ENCODE peak calls at places on chromosomes 4 and X, in six cellular contexts. J is left lung, Z is SJSA1, I is OCI-LY7, Y is Peyer's patch, K is iPS DF 6.9. N is an unnamed sample.

GRCh38 chr4:17580969-17581368 is 4.0 kb downstream of the LAP3 start:
- DNase-seq in Y (no peak), J (no peak), I (no peak), K (no peak), Z (no peak), N (no peak)

GRCh38 chr4:114364857-114365256 is 233.8 kb upstream of the UGT8 start:
- DNase-seq in K (no peak), Y (no peak), I (no peak), J (no peak), Z (peak; percentile 77), N (no peak)

GRCh38 chr4:78601013-78601412 is 49.4 kb downstream of the ANXA3 start:
- DNase-seq in Z (no peak), Y (no peak), J (no peak), I (no peak), K (no peak), N (no peak)

GRCh38 chr4:7067147-7067522 is 729 bp downstream of the GRPEL1 start:
- DNase-seq in J (no peak), I (no peak), K (no peak), Y (peak; percentile 73), Z (no peak), N (no peak)

GRCh38 chr4:144615182-144615581 is 30.8 kb upstream of the HHIP start:
- DNase-seq in K (no peak), J (no peak), I (no peak), Y (no peak), Z (no peak), N (no peak)

GRCh38 chr4:144650311-144650820 is 4.4 kb downstream of the HHIP start:
- DNase-seq in Z (no peak), J (no peak), I (no peak), Y (no peak), K (no peak), N (no peak)

GRCh38 chr4:77263247-77263646 is 106.2 kb downstream of the CCNG2 start:
- DNase-seq in Z (no peak), Y (no peak), J (no peak), I (no peak), K (no peak), N (no peak)

GRCh38 chr4:113292371-113293042 is 243.1 kb downstream of the ANK2 start:
- DNase-seq in Y (peak; percentile 47), Z (no peak), J (peak; percentile 54), I (no peak), K (peak; percentile 63), N (no peak)

GRCh38 chrX:18377802-18378201 is 23.3 kb upstream of the SCML2 start:
- DNase-seq in Z (no peak), K (no peak), Y (peak; percentile 59), J (no peak), I (peak; percentile 47), N (no peak)

GRCh38 chr4:152590179-152591031 is 54.5 kb upstream of the FBXW7 start:
- DNase-seq in Y (no peak), J (no peak), K (no peak), Z (no peak), I (no peak), N (no peak)

GRCh38 chrX:108468486-108468885 is 28.8 kb downstream of the COL4A5 start:
- DNase-seq in Z (no peak), K (no peak), Y (no peak), J (no peak), I (no peak), N (no peak)

GRCh38 chr4:42397256-42397634 is at the start of gene SHISA3:
- DNase-seq in Z (no peak), J (no peak), I (peak; percentile 29), K (no peak), Y (peak; percentile 52), N (no peak)

GRCh38 chr4:88185916-88186315 is 27.5 kb upstream of the ABCG2 start:
- DNase-seq in K (no peak), Y (no peak), Z (no peak), J (no peak), I (no peak), N (no peak)

GRCh38 chrX:53695901-53696300 is 9.4 kb upstream of the HUWE1 start:
- DNase-seq in Z (no peak), I (no peak), K (no peak), Y (no peak), J (no peak), N (no peak)

GRCh38 chr4:8046925-8047541 is 107.4 kb upstream of the AFAP1 start:
- DNase-seq in Z (no peak), Y (no peak), J (no peak), K (no peak), I (no peak), N (no peak)

GRCh38 chrX:136292656-136293055 is 8.1 kb upstream of the ADGRG4 start:
- DNase-seq in I (no peak), K (no peak), Y (no peak), Z (no peak), J (no peak), N (no peak)

GRCh38 chr4:86050516-86050915 is 309.3 kb downstream of the MAPK10 start:
- DNase-seq in Y (no peak), I (no peak), J (no peak), Z (no peak), K (no peak), N (no peak)

GRCh38 chr4:3204021-3204431 is 44.9 kb upstream of the MSANTD1 start:
- DNase-seq in J (no peak), Y (peak; percentile 56), I (no peak), K (no peak), Z (no peak), N (no peak)
- H3K27ac ChIP-seq in J (no peak overlapping the region), Y (peak overlapping the region; percentile 43), I (no peak overlapping the region), K (no peak overlapping the region), Z (no peak overlapping the region), N (no peak overlapping the region)

GRCh38 chrX:150094996-150095395 is 156.7 kb upstream of the EOLA2 start:
- DNase-seq in J (no peak), Z (no peak), I (no peak), K (no peak), Y (no peak), N (no peak)

GRCh38 chrX:150100261-150100660 is 162.0 kb upstream of the EOLA2 start:
- DNase-seq in K (no peak), Z (no peak), J (no peak), Y (no peak), I (no peak), N (no peak)

GRCh38 chrX:150094375-150094774 is 156.1 kb upstream of the EOLA2 start:
- DNase-seq in J (no peak), K (no peak), Z (no peak), Y (no peak), I (no peak), N (no peak)

GRCh38 chrX:150099316-150099715 is 161.0 kb upstream of the EOLA2 start:
- DNase-seq in Y (no peak), J (no peak), I (no peak), Z (no peak), K (no peak), N (no peak)
- H3K4me1 ChIP-seq in Y (no peaks in the 10 kb centered on the region), J (no peaks in the 10 kb centered on the region), I (no peaks in the 10 kb centered on the region), Z (no peaks in the 10 kb centered on the region), K (no peaks in the 10 kb centered on the region), N (no peaks in the 10 kb centered on the region)

GRCh38 chr4:68406479-68406859 is 40.8 kb upstream of the TMPRSS11E start:
- DNase-seq in I (no peak), K (no peak), J (no peak), Z (no peak), Y (no peak), N (no peak)
- H3K4me3 ChIP-seq in I (no peak overlapping the region), K (peak overlapping the region; percentile 29), J (no peak overlapping the region), Z (no peak overlapping the region), Y (no peak overlapping the region), N (no peak overlapping the region)

DNA sequence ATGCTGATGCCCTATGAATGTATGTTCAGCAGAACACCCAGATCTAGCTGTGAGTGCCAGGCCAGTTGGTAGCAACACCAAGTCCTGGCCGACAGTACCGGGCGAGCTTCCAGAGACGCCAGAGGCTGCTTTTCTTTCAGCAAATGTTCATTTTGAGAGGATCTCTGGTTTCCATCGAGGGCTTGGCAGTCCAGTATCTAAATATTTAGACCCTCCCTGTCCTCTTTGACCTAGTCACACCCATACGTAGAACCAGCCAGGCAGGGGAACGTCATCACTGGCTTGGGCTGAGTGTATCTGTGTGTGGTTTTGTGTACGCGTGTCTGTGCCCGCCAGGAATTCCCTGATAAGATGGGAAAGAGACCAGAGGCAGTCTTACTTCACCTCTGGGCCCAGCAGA is 14.8 kb upstream of the ELF4 start:
- DNase-seq in J (no peak), I (no peak), K (no peak), Z (no peak), Y (no peak), N (no peak)
- H3K27ac ChIP-seq in J (no peak overlapping the region), I (no peak overlapping the region), K (no peak overlapping the region), Z (no peak overlapping the region), Y (peak overlapping the region; percentile 9), N (no peak overlapping the region)

DNA sequence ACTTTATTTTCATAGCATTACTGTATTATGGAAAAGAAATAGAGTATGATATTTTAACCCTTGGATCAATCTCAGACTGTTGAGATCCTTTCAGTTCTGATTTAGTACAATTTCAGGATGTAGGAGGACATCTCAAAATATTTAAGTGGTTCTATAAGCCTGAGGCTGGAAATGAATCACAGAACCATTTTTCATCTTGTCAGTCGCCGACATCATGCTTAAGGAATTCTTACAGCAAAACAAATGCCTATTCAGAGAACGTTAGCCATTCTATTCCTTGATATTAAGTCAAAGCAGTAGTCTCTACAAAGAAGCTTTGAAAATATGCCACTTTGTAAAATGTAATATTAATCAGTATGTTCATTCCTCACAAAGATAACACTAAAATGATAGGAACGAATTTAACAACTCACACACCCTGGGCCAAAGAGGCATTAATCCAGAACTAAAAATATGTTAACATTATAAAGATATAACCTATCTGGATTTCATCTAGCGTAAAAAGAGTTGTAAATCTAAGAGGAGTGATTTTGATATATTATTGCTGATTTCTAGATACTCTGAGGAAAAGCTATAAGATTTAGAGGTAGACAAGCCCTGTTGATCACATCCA is 152.0 kb downstream of the GASK1B start:
- DNase-seq in J (no peak), K (no peak), I (no peak), Y (no peak), Z (no peak), N (no peak)
- H3K4me1 ChIP-seq in J (peaks cover 12% of the 10 kb centered on the region), K (no peaks in the 10 kb centered on the region), I (no peaks in the 10 kb centered on the region), Y (no peaks in the 10 kb centered on the region), Z (peaks cover 25% of the 10 kb centered on the region), N (no peaks in the 10 kb centered on the region)

N was measured in CD8-positive, alpha-beta memory T cell.